ENCODE peak calls at places on chromosomes 13 and 19, in seven cellular contexts. One of them, this sample, is unnamed.

GRCh38 chr19:14091885-14092462 is 1.4 kb upstream of the SAMD1 start:
- DNase-seq in AG09309: no peak
- DNase-seq in activated B cell treated with CpG ODN at 0.5 μM for 24 hours: no peak
- DNase-seq in osteoblast: peak
- DNase-seq in GM12865: no peak
- DNase-seq in OCI-LY7: peak
- DNase-seq in HFF-Myc: no peak
- DNase-seq in this sample: no peak

GRCh38 chr13:98189841-98190505 is 12.9 kb upstream of the RNF113B start:
- DNase-seq in AG09309: no peak
- DNase-seq in activated B cell treated with CpG ODN at 0.5 μM for 24 hours: no peak
- DNase-seq in osteoblast: no peak
- DNase-seq in GM12865: no peak
- DNase-seq in OCI-LY7: no peak
- DNase-seq in HFF-Myc: no peak
- DNase-seq in this sample: no peak

GRCh38 chr19:39531834-39532232 is 819 bp downstream of the EID2B start:
- DNase-seq in AG09309: no peak
- DNase-seq in activated B cell treated with CpG ODN at 0.5 μM for 24 hours: no peak
- DNase-seq in osteoblast: no peak
- DNase-seq in GM12865: no peak
- DNase-seq in OCI-LY7: no peak
- DNase-seq in HFF-Myc: no peak
- DNase-seq in this sample: no peak

GRCh38 chr13:25217023-25217909 is 45.2 kb upstream of the AMER2 start:
- DNase-seq in AG09309: no peak
- DNase-seq in activated B cell treated with CpG ODN at 0.5 μM for 24 hours: no peak
- DNase-seq in osteoblast: no peak
- DNase-seq in GM12865: no peak
- DNase-seq in OCI-LY7: no peak
- DNase-seq in HFF-Myc: peak
- DNase-seq in this sample: no peak

GRCh38 chr13:22220186-22221160 is 549.6 kb downstream of the FGF9 start:
- DNase-seq in AG09309: no peak
- DNase-seq in activated B cell treated with CpG ODN at 0.5 μM for 24 hours: no peak
- DNase-seq in osteoblast: no peak
- DNase-seq in GM12865: no peak
- DNase-seq in OCI-LY7: no peak
- DNase-seq in HFF-Myc: peak
- DNase-seq in this sample: peak

GRCh38 chr19:4310247-4311121 is 6.1 kb downstream of the FSD1 start:
- DNase-seq in AG09309: no peak
- DNase-seq in activated B cell treated with CpG ODN at 0.5 μM for 24 hours: no peak
- DNase-seq in osteoblast: peak
- DNase-seq in GM12865: no peak
- DNase-seq in OCI-LY7: peak
- DNase-seq in HFF-Myc: no peak
- DNase-seq in this sample: no peak

GRCh38 chr13:52414963-52415362 is 9.0 kb upstream of the THSD1 start:
- DNase-seq in AG09309: peak
- DNase-seq in activated B cell treated with CpG ODN at 0.5 μM for 24 hours: no peak
- DNase-seq in osteoblast: peak
- DNase-seq in GM12865: no peak
- DNase-seq in OCI-LY7: no peak
- DNase-seq in HFF-Myc: peak
- DNase-seq in this sample: no peak

GRCh38 chr19:16227837-16228636 is 30.3 kb downstream of the AP1M1 start:
- DNase-seq in AG09309: no peak
- DNase-seq in activated B cell treated with CpG ODN at 0.5 μM for 24 hours: no peak
- DNase-seq in osteoblast: peak
- DNase-seq in GM12865: no peak
- DNase-seq in OCI-LY7: no peak
- DNase-seq in HFF-Myc: no peak
- DNase-seq in this sample: no peak

GRCh38 chr13:32314968-32315254 is 252 bp downstream of the ZAR1L start:
- DNase-seq in AG09309: no peak
- DNase-seq in activated B cell treated with CpG ODN at 0.5 μM for 24 hours: no peak
- DNase-seq in osteoblast: peak
- DNase-seq in GM12865: peak
- DNase-seq in OCI-LY7: peak
- DNase-seq in HFF-Myc: no peak
- DNase-seq in this sample: no peak

GRCh38 chr19:29121684-29122083 is 91.3 kb downstream of the UQCRFS1 start:
- DNase-seq in AG09309: no peak
- DNase-seq in activated B cell treated with CpG ODN at 0.5 μM for 24 hours: no peak
- DNase-seq in osteoblast: no peak
- DNase-seq in GM12865: peak
- DNase-seq in OCI-LY7: no peak
- DNase-seq in HFF-Myc: no peak
- DNase-seq in this sample: peak

GRCh38 chr13:47126432-47126831 is 229.6 kb upstream of the HTR2A start:
- DNase-seq in AG09309: no peak
- DNase-seq in activated B cell treated with CpG ODN at 0.5 μM for 24 hours: no peak
- DNase-seq in osteoblast: peak
- DNase-seq in GM12865: peak
- DNase-seq in OCI-LY7: no peak
- DNase-seq in HFF-Myc: no peak
- DNase-seq in this sample: no peak
- TF ChIP-seq CTCF in AG09309: peak
- TF ChIP-seq CTCF in activated B cell treated with CpG ODN at 0.5 μM for 24 hours: no peak
- TF ChIP-seq CTCF in osteoblast: no peak
- TF ChIP-seq CTCF in GM12865: peak
- TF ChIP-seq CTCF in OCI-LY7: no peak
- TF ChIP-seq CTCF in HFF-Myc: no peak
- TF ChIP-seq CTCF in this sample: no peak

GRCh38 chr19:41261474-41262190 is 2.5 kb upstream of the HNRNPUL1 start:
- DNase-seq in AG09309: no peak
- DNase-seq in activated B cell treated with CpG ODN at 0.5 μM for 24 hours: no peak
- DNase-seq in osteoblast: no peak
- DNase-seq in GM12865: no peak
- DNase-seq in OCI-LY7: no peak
- DNase-seq in HFF-Myc: peak
- DNase-seq in this sample: no peak

GRCh38 chr19:41264581-41265375 is 606 bp downstream of the HNRNPUL1 start:
- DNase-seq in AG09309: no peak
- DNase-seq in activated B cell treated with CpG ODN at 0.5 μM for 24 hours: no peak
- DNase-seq in osteoblast: no peak
- DNase-seq in GM12865: peak
- DNase-seq in OCI-LY7: peak
- DNase-seq in HFF-Myc: no peak
- DNase-seq in this sample: no peak

GRCh38 chr19:41263042-41263849 is 926 bp upstream of the HNRNPUL1 start:
- DNase-seq in AG09309: peak
- DNase-seq in activated B cell treated with CpG ODN at 0.5 μM for 24 hours: peak
- DNase-seq in osteoblast: peak
- DNase-seq in GM12865: peak
- DNase-seq in OCI-LY7: peak
- DNase-seq in HFF-Myc: peak
- DNase-seq in this sample: peak

GRCh38 chr19:41265376-41266153 is 1.4 kb downstream of the HNRNPUL1 start:
- DNase-seq in AG09309: no peak
- DNase-seq in activated B cell treated with CpG ODN at 0.5 μM for 24 hours: no peak
- DNase-seq in osteoblast: no peak
- DNase-seq in GM12865: peak
- DNase-seq in OCI-LY7: peak
- DNase-seq in HFF-Myc: no peak
- DNase-seq in this sample: no peak

GRCh38 chr19:41263850-41264580 is at the start of gene HNRNPUL1:
- DNase-seq in AG09309: peak
- DNase-seq in activated B cell treated with CpG ODN at 0.5 μM for 24 hours: peak
- DNase-seq in osteoblast: peak
- DNase-seq in GM12865: peak
- DNase-seq in OCI-LY7: peak
- DNase-seq in HFF-Myc: peak
- DNase-seq in this sample: peak
- TF ChIP-seq CTCF in AG09309: peak
- TF ChIP-seq CTCF in activated B cell treated with CpG ODN at 0.5 μM for 24 hours: no peak
- TF ChIP-seq CTCF in osteoblast: peak
- TF ChIP-seq CTCF in GM12865: peak
- TF ChIP-seq CTCF in OCI-LY7: peak
- TF ChIP-seq CTCF in HFF-Myc: no peak
- TF ChIP-seq CTCF in this sample: no peak

GRCh38 chr13:49240017-49240416 is 7.7 kb upstream of the CDADC1 start:
- DNase-seq in AG09309: no peak
- DNase-seq in activated B cell treated with CpG ODN at 0.5 μM for 24 hours: no peak
- DNase-seq in osteoblast: no peak
- DNase-seq in GM12865: peak
- DNase-seq in OCI-LY7: peak
- DNase-seq in HFF-Myc: no peak
- DNase-seq in this sample: no peak
- TF ChIP-seq CTCF in AG09309: peak
- TF ChIP-seq CTCF in activated B cell treated with CpG ODN at 0.5 μM for 24 hours: no peak
- TF ChIP-seq CTCF in osteoblast: peak
- TF ChIP-seq CTCF in GM12865: peak
- TF ChIP-seq CTCF in OCI-LY7: peak
- TF ChIP-seq CTCF in HFF-Myc: peak
- TF ChIP-seq CTCF in this sample: no peak

GRCh38 chr19:799076-799881 is 2.0 kb downstream of the PTBP1 start:
- DNase-seq in AG09309: no peak
- DNase-seq in activated B cell treated with CpG ODN at 0.5 μM for 24 hours: no peak
- DNase-seq in osteoblast: peak
- DNase-seq in GM12865: peak
- DNase-seq in OCI-LY7: peak
- DNase-seq in HFF-Myc: no peak
- DNase-seq in this sample: peak
- TF ChIP-seq CTCF in AG09309: peak
- TF ChIP-seq CTCF in activated B cell treated with CpG ODN at 0.5 μM for 24 hours: no peak
- TF ChIP-seq CTCF in osteoblast: peak
- TF ChIP-seq CTCF in GM12865: no peak
- TF ChIP-seq CTCF in OCI-LY7: peak
- TF ChIP-seq CTCF in HFF-Myc: peak
- TF ChIP-seq CTCF in this sample: no peak

This sample was measured in glutamatergic neuron.